ENCODE peak calls at places on chromosomes 11 and 22, in five cellular contexts. G is body of pancreas, Z is cardiac muscle cell, V is kidney epithelial cell, O is OCI-LY7. E is an unnamed sample.

GRCh38 chr11:63756919-63757761 is 11.4 kb downstream of the ZFTA start:
- DNase-seq in G (no peak), O (no peak), V (no peak), Z (no peak), E (no peak)

GRCh38 chr11:30312243-30312642 is 10.7 kb upstream of the ARL14EP start:
- DNase-seq in G (no peak), V (no peak), Z (no peak), O (no peak), E (no peak)

GRCh38 chr11:9780929-9781328 is 117.1 kb downstream of the SWAP70 start:
- DNase-seq in O (no peak), Z (no peak), V (no peak), G (no peak), E (no peak)

GRCh38 chr11:130052556-130052955 is 17.1 kb upstream of the APLP2 start:
- DNase-seq in G (no peak), O (no peak), V (no peak), Z (no peak), E (peak)

GRCh38 chr11:122348658-122349451 is 232.8 kb upstream of the BLID start:
- DNase-seq in Z (no peak), G (no peak), O (no peak), V (no peak), E (no peak)

GRCh38 chr22:22893891-22894739 is 6.5 kb downstream of the IGLL5 start:
- DNase-seq in V (no peak), Z (no peak), G (no peak), O (peak), E (no peak)

GRCh38 chr11:104997288-104997687 is 25.7 kb downstream of the CASP5 start:
- DNase-seq in Z (peak), O (no peak), V (no peak), G (no peak), E (peak)

GRCh38 chr11:74636633-74637184 is 44.3 kb downstream of the POLD3 start:
- DNase-seq in V (peak), Z (peak), G (no peak), O (no peak), E (peak)

GRCh38 chr11:47766363-47767227 is 546 bp downstream of the FNBP4 start:
- DNase-seq in G (peak), V (no peak), Z (peak), O (peak), E (peak)

GRCh38 chr11:125443767-125444311 is 52.2 kb downstream of the FEZ1 start:
- DNase-seq in O (no peak), V (no peak), G (no peak), Z (no peak), E (no peak)

GRCh38 chr22:38824587-38824986 is 19.2 kb downstream of the NPTXR start:
- DNase-seq in Z (peak), G (peak), O (peak), V (no peak), E (peak)

GRCh38 chr11:70643642-70644041 is 245.3 kb downstream of the CTTN start:
- DNase-seq in G (no peak), Z (no peak), V (no peak), O (peak), E (no peak)

GRCh38 chr11:135008412-135008811 is 596.4 kb upstream of the B3GAT1 start:
- DNase-seq in V (no peak), Z (no peak), G (no peak), O (no peak), E (no peak)

GRCh38 chr11:118988280-118988679 is 9.7 kb upstream of the CENATAC start:
- DNase-seq in Z (no peak), O (no peak), G (no peak), V (no peak), E (no peak)

GRCh38 chr11:3101921-3102640 is 44.9 kb upstream of the CARS1 start:
- DNase-seq in G (no peak), O (no peak), Z (no peak), V (no peak), E (no peak)

GRCh38 chr22:35541254-35541748 is 670 bp downstream of the RASD2 start:
- DNase-seq in G (peak), O (no peak), V (no peak), Z (no peak), E (no peak)

GRCh38 chr22:32986773-32987050 is 71.5 kb downstream of the SYN3 start:
- DNase-seq in Z (no peak), G (no peak), V (no peak), O (no peak), E (no peak)

GRCh38 chr22:24507742-24508141 is 12.6 kb downstream of the UPB1 start:
- DNase-seq in G (no peak), O (peak), Z (no peak), V (no peak), E (no peak)

GRCh38 chr11:78230161-78230877 is 41.6 kb downstream of the USP35 start:
- DNase-seq in V (no peak), O (no peak), G (no peak), Z (peak), E (no peak)

GRCh38 chr11:45451766-45452440 is 165.8 kb upstream of the SYT13 start:
- DNase-seq in G (no peak), O (no peak), V (no peak), Z (peak), E (no peak)

GRCh38 chr11:119671561-119672015 is 57.4 kb downstream of the NECTIN1 start:
- DNase-seq in Z (peak), G (peak), O (no peak), V (no peak), E (peak)

GRCh38 chr11:17489729-17490128 is 13.1 kb upstream of the ABCC8 start:
- DNase-seq in O (no peak), G (no peak), V (no peak), Z (no peak), E (no peak)

GRCh38 chr22:27670701-27671412 is 130.7 kb downstream of the MN1 start:
- DNase-seq in G (peak), O (no peak), Z (peak), V (no peak), E (no peak)

GRCh38 chr11:119831011-119831410 is 102.0 kb upstream of the NECTIN1 start:
- DNase-seq in Z (no peak), O (no peak), G (no peak), V (no peak), E (no peak)

GRCh38 chr11:118530180-118530682 is 761 bp upstream of the TMEM25 start:
- DNase-seq in O (no peak), Z (no peak), G (peak), V (no peak), E (no peak)

GRCh38 chr11:12285106-12285505 is 92.3 kb upstream of the PARVA start:
- DNase-seq in Z (peak), G (no peak), V (no peak), O (no peak), E (peak)

GRCh38 chr22:49570032-49570848 is 257.4 kb downstream of the BRD1 start:
- DNase-seq in V (no peak), Z (no peak), G (no peak), O (no peak), E (no peak)

GRCh38 chr11:77047007-77047927 is 13.1 kb downstream of the B3GNT6 start:
- DNase-seq in V (peak), Z (peak), G (peak), O (peak), E (peak)

GRCh38 chr11:17827006-17827405 is 92.4 kb downstream of the KCNC1 start:
- DNase-seq in V (no peak), G (no peak), O (no peak), Z (no peak), E (no peak)

GRCh38 chr22:19631899-19632670 is 82.2 kb upstream of the SEPTIN5 start:
- DNase-seq in O (peak), Z (peak), G (peak), V (no peak), E (peak)

GRCh38 chr11:123797065-123797940 is 8.8 kb downstream of the OR6M1 start:
- DNase-seq in Z (peak), V (no peak), O (no peak), G (peak), E (no peak)

GRCh38 chr11:70233511-70233919 is 30.4 kb downstream of the FADD start:
- DNase-seq in Z (peak), G (no peak), O (no peak), V (peak), E (peak)

GRCh38 chr11:77470504-77470903 is 3.4 kb downstream of the PAK1 start:
- DNase-seq in Z (no peak), O (no peak), G (no peak), V (no peak), E (no peak)

DNA sequence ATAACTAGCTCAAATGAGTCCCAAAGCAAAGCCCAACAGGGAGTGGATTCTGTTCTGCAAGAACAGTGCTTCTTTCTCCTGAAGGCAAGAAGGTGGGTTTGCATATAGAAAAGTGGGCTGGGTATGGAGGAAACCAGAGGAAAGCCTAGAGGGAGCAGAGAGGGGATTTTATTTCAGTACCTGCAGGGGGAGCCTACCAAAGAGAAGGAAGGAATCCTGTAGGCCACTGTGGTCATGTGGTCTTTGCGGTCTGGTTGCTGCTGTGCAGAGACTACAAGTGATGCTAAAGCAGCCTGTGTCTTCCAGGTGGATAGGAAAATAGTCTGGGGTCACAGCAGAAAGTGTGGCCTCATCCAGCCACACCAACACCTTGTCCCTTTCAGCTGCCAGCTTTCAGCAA is 33.2 kb upstream of the ZBTB16 start:
- DNase-seq in Z (peak), G (peak), V (no peak), O (peak), E (no peak)
- TF ChIP-seq CTCF in Z (peak), G (no peak), V (peak), O (peak), E (no peak)

DNA sequence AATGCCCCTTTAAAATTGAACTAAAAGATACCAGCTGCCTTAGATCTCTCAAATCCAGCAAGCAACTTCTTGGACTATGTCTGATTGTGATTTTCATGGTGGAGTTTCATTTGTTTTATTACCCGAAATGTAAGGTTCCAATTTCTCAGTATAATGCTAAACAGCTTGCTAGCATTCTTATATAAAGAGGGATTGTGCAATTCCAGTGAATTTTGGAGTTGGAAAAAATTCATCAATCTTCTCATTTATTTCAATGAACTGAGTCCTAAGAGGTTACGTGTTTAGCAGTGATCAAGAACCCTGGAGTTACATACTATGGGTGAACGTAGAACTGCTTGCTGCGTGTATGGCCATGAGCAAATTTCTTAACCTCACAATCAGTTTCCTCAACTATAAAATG is 5.5 kb downstream of the ETS1 start:
- DNase-seq in G (no peak), V (no peak), O (no peak), Z (no peak), E (peak)
- H3K4me3 ChIP-seq in G (no peak), V (no peak), O (no peak), Z (no peak), E (no peak)

GRCh38 chr22:44003776-44004460 is 20.2 kb upstream of the PARVB start:
- DNase-seq in Z (no peak), V (no peak), G (no peak), O (no peak), E (no peak)
- TF ChIP-seq CTCF in Z (peak), V (no peak), G (no peak), O (no peak), E (no peak)

GRCh38 chr11:85811624-85812023 is 683 bp upstream of the SYTL2 start:
- DNase-seq in G (no peak), V (no peak), Z (no peak), O (no peak), E (no peak)
- H3K4me3 ChIP-seq in G (no peak), V (peak), Z (peak), O (peak), E (peak)

GRCh38 chr22:45867118-45867905 is 109.7 kb downstream of the WNT7B start:
- DNase-seq in Z (peak), G (peak), O (no peak), V (no peak), E (peak)
- TF ChIP-seq CTCF in Z (peak), G (peak), O (no peak), V (no peak), E (peak)

DNA sequence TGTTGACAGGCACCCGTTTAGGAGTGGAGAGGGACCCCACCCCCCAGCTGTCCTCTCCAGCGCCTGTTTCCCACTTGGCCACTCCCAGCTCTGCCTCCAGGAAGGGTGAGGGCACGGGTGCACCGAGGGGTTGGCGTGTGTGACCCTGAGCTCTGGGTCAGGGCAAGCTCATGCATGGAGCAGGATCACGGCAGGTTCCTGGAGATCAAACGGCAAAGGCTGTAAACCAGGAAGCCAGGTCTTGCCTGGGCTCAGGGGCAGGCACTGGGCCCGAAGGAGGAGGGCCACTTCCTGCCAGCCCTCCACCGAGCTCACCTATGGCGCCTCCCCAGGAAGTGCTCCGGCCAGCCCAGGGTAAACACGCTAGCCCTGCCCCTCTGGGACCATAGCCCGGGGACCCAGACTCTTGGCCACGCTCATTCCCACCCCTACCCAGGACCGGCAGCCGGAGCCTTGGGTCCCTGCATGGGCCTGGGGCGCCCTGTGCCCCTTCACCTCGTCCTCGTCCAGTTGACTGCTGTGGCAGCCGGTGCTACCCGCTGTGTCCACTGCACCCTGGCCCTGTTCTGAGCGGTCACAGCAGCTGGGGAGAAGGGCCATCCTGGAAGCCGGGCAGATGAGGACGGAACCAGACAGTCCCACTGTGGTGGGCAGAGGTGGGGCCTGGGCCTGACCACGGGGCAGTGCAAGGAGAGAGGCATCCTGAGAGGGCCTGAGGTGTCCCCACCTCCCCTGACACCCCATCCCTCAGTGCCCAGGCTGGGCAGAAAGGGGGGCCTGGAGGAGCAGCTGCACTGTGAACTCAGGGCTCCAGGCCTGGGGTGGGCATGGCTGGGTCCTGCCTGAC is 1.0 kb upstream of the EPS8L2 start:
- DNase-seq in G (peak), Z (no peak), O (no peak), V (no peak), E (no peak)
- H3K4me3 ChIP-seq in G (peak), Z (no peak), O (no peak), V (peak), E (peak)

GRCh38 chr11:25961539-25961938 is 370.4 kb upstream of the ANO3 start:
- DNase-seq in V (no peak), Z (no peak), O (peak), G (no peak), E (no peak)
- TF ChIP-seq CTCF in V (no peak), Z (no peak), O (no peak), G (no peak), E (no peak)

DNA sequence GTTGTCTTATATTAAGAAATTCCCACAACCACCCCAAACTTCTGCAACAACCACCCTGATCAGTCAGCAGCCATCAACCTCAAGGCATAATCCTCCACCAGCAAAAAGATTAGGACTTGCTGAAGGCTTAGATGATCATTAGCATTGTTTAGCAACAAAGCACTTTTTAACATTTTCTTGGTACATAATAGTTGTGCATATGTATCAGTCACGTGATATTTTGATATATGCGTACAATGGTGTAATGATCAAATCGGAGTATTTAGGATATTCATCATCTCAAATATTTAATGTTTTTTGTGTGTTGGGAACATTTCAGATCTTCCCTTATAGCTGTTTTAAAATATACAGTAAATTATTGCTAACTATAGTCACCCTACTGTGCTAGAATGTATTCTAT is 73.5 kb upstream of the API5 start:
- DNase-seq in Z (no peak), G (no peak), V (no peak), O (no peak), E (no peak)
- H3K4me3 ChIP-seq in Z (no peak), G (no peak), V (no peak), O (no peak), E (no peak)

DNA sequence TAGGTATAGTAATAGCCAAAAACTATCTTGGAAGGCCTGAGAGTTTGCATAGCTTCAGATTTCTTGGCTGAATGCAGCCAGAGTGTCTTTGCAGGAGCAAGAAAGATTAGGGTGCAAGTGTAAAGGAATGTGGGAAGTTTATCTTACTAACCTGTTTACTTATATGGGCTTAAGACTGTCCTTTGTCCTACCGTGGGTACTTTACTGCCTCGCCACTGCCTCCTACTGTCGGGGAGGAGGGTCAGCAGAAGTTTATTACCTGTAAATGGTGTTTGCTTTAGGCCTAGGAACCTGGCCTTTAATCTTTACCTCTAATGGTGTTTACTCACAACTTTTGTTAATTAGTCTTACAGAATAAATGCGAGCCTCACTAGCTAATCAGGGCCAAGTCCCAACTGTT is 633.8 kb downstream of the DLG2 start:
- DNase-seq in Z (no peak), G (no peak), V (no peak), O (peak), E (peak)
- TF ChIP-seq CTCF in Z (no peak), G (no peak), V (peak), O (peak), E (peak)